ENCODE peak calls at places on chromosomes 2 and 18, in seven cellular contexts. R, G, Q, B, N, K and H are unnamed samples.

GRCh38 chr2:85780316-85781092 is 26.7 kb downstream of the ATOH8 start:
- DNase-seq in R (no peak), G (no peak), Q (no peak), B (no peak), N (no peak), K (no peak), H (no peak)

GRCh38 chr18:35041752-35042379 is 653 bp downstream of the MAPRE2 start:
- DNase-seq in R (no peak), G (no peak), Q (no peak), B (no peak), N (peak), K (no peak), H (no peak)

GRCh38 chr2:225270053-225270452 is 129.5 kb upstream of the NYAP2 start:
- DNase-seq in R (no peak), G (no peak), Q (no peak), B (no peak), N (no peak), K (no peak), H (no peak)

GRCh38 chr2:102632380-102633175 is 13.2 kb downstream of the SLC9A2 start:
- DNase-seq in R (no peak), G (no peak), Q (no peak), B (no peak), N (no peak), K (no peak), H (no peak)

GRCh38 chr2:100182494-100183355 is 40.3 kb upstream of the AFF3 start:
- DNase-seq in R (no peak), G (no peak), Q (no peak), B (no peak), N (no peak), K (peak), H (no peak)

GRCh38 chr18:961644-962355 is 57.1 kb downstream of the ADCYAP1 start:
- DNase-seq in R (peak), G (peak), Q (no peak), B (peak), N (peak), K (peak), H (peak)

GRCh38 chr2:37616674-37616999 is 54.8 kb downstream of the CDC42EP3 start:
- DNase-seq in R (no peak), G (no peak), Q (no peak), B (no peak), N (no peak), K (no peak), H (no peak)

GRCh38 chr2:67234443-67234842 is 162.7 kb upstream of the ETAA1 start:
- DNase-seq in R (no peak), G (no peak), Q (no peak), B (no peak), N (no peak), K (no peak), H (peak)

GRCh38 chr18:50610349-50610748 is 50.5 kb downstream of the MAPK4 start:
- DNase-seq in R (no peak), G (peak), Q (no peak), B (no peak), N (no peak), K (no peak), H (no peak)

GRCh38 chr2:96685592-96686459 is 43.3 kb downstream of the FER1L5 start:
- DNase-seq in R (no peak), G (peak), Q (no peak), B (peak), N (peak), K (peak), H (no peak)

GRCh38 chr2:240902615-240903041 is 3.5 kb upstream of the CROCC2 start:
- DNase-seq in R (no peak), G (no peak), Q (no peak), B (no peak), N (peak), K (no peak), H (peak)

GRCh38 chr2:11656671-11657101 is 13.3 kb downstream of the NTSR2 start:
- DNase-seq in R (no peak), G (peak), Q (no peak), B (no peak), N (no peak), K (no peak), H (no peak)
- TF ChIP-seq JUND in R (no peak), G (no peak), Q (no peak), B (no peak), N (no peak), K (no peak), H (no peak)

GRCh38 chr2:73290049-73290839 is 3.1 kb downstream of the EGR4 start:
- DNase-seq in R (no peak), G (no peak), Q (no peak), B (peak), N (peak), K (peak), H (peak)

GRCh38 chr2:73292316-73292905 is 937 bp downstream of the EGR4 start:
- DNase-seq in R (no peak), G (no peak), Q (no peak), B (no peak), N (no peak), K (peak), H (no peak)

GRCh38 chr2:73292906-73293533 is 328 bp downstream of the EGR4 start:
- DNase-seq in R (no peak), G (no peak), Q (no peak), B (no peak), N (peak), K (peak), H (no peak)

GRCh38 chr2:73291093-73291460 is 2.3 kb downstream of the EGR4 start:
- DNase-seq in R (no peak), G (peak), Q (no peak), B (no peak), N (peak), K (peak), H (peak)

DNA sequence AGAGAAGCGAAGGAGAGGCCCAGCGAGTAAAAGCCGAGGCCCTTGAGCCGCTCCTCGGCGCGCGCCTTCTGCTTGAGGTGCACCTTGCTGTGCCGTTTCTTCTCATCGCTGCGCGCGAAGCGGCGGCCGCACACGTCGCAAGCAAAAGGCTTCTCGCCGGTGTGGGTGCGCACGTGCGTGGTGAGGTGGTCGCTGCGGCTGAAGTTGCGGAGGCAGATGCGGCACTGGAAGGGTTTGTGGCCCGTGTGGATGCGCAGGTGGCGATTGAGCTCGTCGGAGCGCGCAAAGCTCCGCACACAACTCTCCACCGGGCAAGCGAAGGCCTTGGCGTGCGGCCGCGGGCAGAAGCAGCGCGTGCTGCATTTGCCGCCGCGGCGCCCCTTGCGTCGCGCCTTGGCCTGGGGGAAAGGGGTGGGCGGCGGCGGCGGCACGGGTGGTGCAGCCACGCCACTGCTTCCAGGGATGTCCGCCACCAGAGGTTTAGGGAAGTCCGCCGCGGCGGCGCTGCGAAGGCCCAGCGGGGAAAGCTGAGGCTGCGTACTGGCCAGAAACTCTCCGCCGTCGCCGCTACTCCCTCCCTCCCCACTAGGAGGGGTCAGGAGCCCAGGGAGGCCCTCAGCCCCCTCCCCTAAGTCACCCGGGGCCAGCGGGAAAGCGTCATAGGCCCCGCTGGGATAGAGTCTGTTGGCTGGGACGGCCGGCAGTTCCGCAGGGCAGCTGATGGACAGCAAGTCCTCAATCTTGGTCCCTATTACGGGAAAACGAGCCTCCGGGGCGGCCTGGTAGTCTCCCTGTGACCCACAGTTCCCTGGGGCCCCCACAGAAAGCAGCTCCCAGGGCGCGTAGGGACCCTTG is 1.7 kb downstream of the EGR4 start:
- DNase-seq in R (no peak), G (no peak), Q (no peak), B (no peak), N (peak), K (peak), H (no peak)
- TF ChIP-seq JUND in R (no peak), G (no peak), Q (no peak), B (no peak), N (no peak), K (no peak), H (no peak)

GRCh38 chr2:3618367-3618766 is 23.5 kb downstream of the COLEC11 start:
- DNase-seq in R (no peak), G (no peak), Q (no peak), B (no peak), N (no peak), K (no peak), H (no peak)
- TF ChIP-seq JUND in R (no peak), G (no peak), Q (no peak), B (no peak), N (no peak), K (no peak), H (no peak)

GRCh38 chr2:63741884-63742583 is 99.7 kb upstream of the UGP2 start:
- DNase-seq in R (no peak), G (no peak), Q (no peak), B (no peak), N (no peak), K (no peak), H (no peak)
- TF ChIP-seq JUND in R (no peak), G (no peak), Q (no peak), B (no peak), N (peak), K (no peak), H (no peak)